ENCODE peak calls at places on chromosome 2, in four cellular contexts. R is neural crest cell, F is AG04449, A is AG10803. K is an unnamed sample.

GRCh38 chr2:33494155-33494779 is 17.8 kb downstream of the RASGRP3 start:
- DNase-seq in R (no peak), F (no peak), A (no peak), K (peak; percentile 44)

GRCh38 chr2:173568054-173568453 is 213.4 kb downstream of the CDCA7 start:
- DNase-seq in R (peak; percentile 26), F (no peak), A (peak; percentile 13), K (peak; percentile 29)

GRCh38 chr2:28654286-28654980 is 97.2 kb upstream of the PPP1CB start:
- DNase-seq in R (no peak), F (no peak), A (no peak), K (no peak)

GRCh38 chr2:129673881-129674513 is 305.5 kb upstream of the RAB6C start:
- DNase-seq in R (no peak), F (no peak), A (no peak), K (no peak)

GRCh38 chr2:84970266-84970955 is 550 bp upstream of the KCMF1 start:
- DNase-seq in R (peak; percentile 53), F (no peak), A (peak; percentile 42), K (no peak)

GRCh38 chr2:74146929-74147728 is 583 bp downstream of the BOLA3 start:
- DNase-seq in R (no peak), F (no peak), A (peak; percentile 35), K (peak; percentile 55)

GRCh38 chr2:109200616-109201464 is 71.8 kb downstream of the SH3RF3 start:
- DNase-seq in R (no peak), F (no peak), A (no peak), K (no peak)

GRCh38 chr2:9178905-9179571 is 27.6 kb upstream of the ASAP2 start:
- DNase-seq in R (no peak), F (no peak), A (peak; percentile 80), K (peak; percentile 93)

GRCh38 chr2:221969087-221969829 is 329.5 kb downstream of the PAX3 start:
- DNase-seq in R (peak; percentile 23), F (no peak), A (peak; percentile 49), K (peak; percentile 58)

GRCh38 chr2:75574106-75574505 is 13.4 kb upstream of the EVA1A start:
- DNase-seq in R (no peak), F (no peak), A (peak; percentile 46), K (no peak)

GRCh38 chr2:161913865-161914264 is 160.2 kb downstream of the DPP4 start:
- DNase-seq in R (no peak), F (no peak), A (peak; percentile 42), K (peak; percentile 51)

GRCh38 chr2:140085674-140086073 is 1305.5 kb upstream of the NXPH2 start:
- DNase-seq in R (no peak), F (no peak), A (no peak), K (peak; percentile 7)
- TF ChIP-seq CTCF in R (no peak), F (no peak), A (peak; percentile 1), K (peak; percentile 11)

GRCh38 chr2:42077343-42077742 is 29.5 kb downstream of the PKDCC start:
- DNase-seq in R (no peak), F (no peak), A (no peak), K (no peak)
- TF ChIP-seq CTCF in R (no peak), F (no peak), A (peak; percentile 35), K (peak; percentile 24)

DNA sequence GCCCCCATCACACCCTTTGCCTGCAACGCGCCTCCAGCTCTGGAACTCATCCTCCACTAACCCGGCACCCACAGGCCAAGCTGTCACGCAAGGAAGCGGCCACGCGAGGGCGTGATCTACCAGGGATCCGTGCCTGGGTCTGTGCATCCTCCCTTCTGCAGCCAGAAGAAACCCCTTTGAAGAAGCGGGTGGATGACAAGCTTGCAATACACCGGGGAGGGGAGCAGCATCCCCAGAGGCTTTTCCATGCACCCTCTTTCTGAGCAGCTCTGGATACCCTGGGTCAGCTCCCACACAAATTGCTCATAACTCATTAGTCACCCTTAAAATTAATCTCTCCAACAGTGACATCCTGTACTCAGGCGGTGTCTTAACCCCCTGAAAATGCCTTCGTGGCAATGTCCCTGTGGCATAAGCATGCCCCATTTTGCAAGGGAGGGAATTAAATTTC is 47.6 kb downstream of the PDCL3 start:
- DNase-seq in R (peak; percentile 84), F (no peak), A (peak; percentile 43), K (peak; percentile 57)
- TF ChIP-seq CTCF in R (peak; percentile 78), F (peak; percentile 90), A (peak; percentile 81), K (peak; percentile 67)

DNA sequence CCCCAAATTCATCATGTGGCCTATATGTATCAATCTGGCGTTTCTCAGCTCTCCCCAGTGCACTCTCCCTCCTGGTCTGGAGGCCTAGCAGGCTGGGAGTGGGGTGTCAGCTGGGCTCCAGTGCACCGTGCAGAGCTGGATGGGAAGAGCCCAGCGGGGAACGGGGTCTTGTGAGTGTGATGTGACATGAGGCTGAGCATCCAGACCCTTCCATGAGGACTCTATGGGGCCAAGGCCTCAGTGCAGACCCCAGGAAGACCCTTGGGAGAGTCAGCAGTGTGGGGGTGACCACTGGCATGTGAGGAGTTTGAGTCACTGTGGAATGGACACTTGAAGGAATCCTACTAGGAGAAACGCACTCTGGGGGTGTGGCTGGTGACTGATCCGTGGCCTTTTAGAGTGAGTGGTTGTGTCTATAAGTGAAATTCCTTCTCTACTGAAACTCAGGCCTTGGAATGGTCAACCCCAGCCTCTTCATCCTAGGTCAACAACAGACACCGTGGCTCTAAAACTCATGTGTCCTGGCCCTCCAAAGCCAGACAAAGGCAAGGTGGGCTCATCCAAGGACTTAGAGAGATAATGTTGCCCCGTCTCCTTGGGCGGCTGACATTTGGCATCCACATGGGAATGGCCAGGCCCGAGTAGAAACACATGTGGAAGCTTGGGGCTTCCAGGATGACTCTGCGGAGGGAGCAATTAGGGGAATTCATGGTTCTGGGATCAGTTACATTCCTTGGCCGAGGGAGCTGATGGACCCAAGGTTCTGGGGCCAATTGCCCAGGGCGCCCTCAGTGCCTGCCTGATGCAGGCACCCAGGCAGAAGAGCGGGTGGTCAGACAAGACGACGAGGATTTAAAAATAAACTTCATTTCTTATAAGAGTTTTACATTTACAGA is 156.0 kb upstream of the TWIST2 start:
- DNase-seq in R (no peak), F (no peak), A (peak; percentile 81), K (peak; percentile 57)
- TF ChIP-seq CTCF in R (no peak), F (no peak), A (no peak), K (no peak)